ENCODE peak calls at places on chromosomes 2 and 18, in seven cellular contexts. W is OCI-LY7, H is neural progenitor cell, D is hepatocyte, R is MM.1S, Y is PC-3, A is HCT116. C is an unnamed sample.

GRCh38 chr2:241014764-241015163 is 16.3 kb downstream of the SNED1 start:
- DNase-seq in D (no peak), Y (no peak), W (no peak), H (no peak), A (no peak), R (no peak), C (no peak)

GRCh38 chr2:183284606-183285005 is 160.4 kb downstream of the NUP35 start:
- DNase-seq in W (no peak), H (no peak), D (no peak), A (no peak), R (no peak), Y (peak; percentile 88), C (peak; percentile 92)

GRCh38 chr2:238501311-238501710 is 74.6 kb downstream of the ASB1 start:
- DNase-seq in D (no peak), W (no peak), H (no peak), A (no peak), Y (no peak), R (no peak), C (no peak)

GRCh38 chr2:28348149-28348567 is 44.5 kb upstream of the FOSL2 start:
- DNase-seq in A (no peak), D (no peak), W (no peak), R (no peak), H (no peak), Y (no peak), C (no peak)

GRCh38 chr2:220858101-220858500 is 714.0 kb downstream of the EPHA4 start:
- DNase-seq in A (no peak), H (no peak), Y (peak; percentile 7), W (no peak), D (no peak), R (no peak), C (no peak)

GRCh38 chr18:650428-650858 is 7.0 kb upstream of the TYMS start:
- DNase-seq in R (peak; percentile 87), Y (no peak), W (peak; percentile 63), D (no peak), H (no peak), A (no peak), C (no peak)

GRCh38 chr2:126802774-126803421 is 95.8 kb upstream of the TEX51 start:
- DNase-seq in D (no peak), H (no peak), A (no peak), Y (no peak), R (no peak), W (no peak), C (no peak)

GRCh38 chr2:227186751-227187150 is 22.3 kb downstream of the COL4A3 start:
- DNase-seq in H (no peak), R (no peak), W (peak; percentile 10), A (no peak), Y (no peak), D (no peak), C (peak; percentile 38)

GRCh38 chr2:153057743-153058142 is 339.3 kb downstream of the ARL6IP6 start:
- DNase-seq in A (no peak), Y (no peak), R (no peak), D (no peak), W (no peak), H (no peak), C (no peak)

GRCh38 chr2:60808330-60808801 is 52.3 kb downstream of the PAPOLG start:
- DNase-seq in A (no peak), Y (no peak), R (no peak), D (no peak), W (no peak), H (no peak), C (no peak)

GRCh38 chr2:68719912-68720311 is 14.7 kb upstream of the ARHGAP25 start:
- DNase-seq in A (no peak), R (no peak), H (no peak), W (no peak), Y (no peak), D (no peak), C (no peak)

GRCh38 chr2:68716948-68717661 is 17.5 kb upstream of the ARHGAP25 start:
- DNase-seq in R (no peak), Y (no peak), W (no peak), A (no peak), D (no peak), H (no peak), C (no peak)

GRCh38 chr2:68714866-68715265 is 19.7 kb upstream of the ARHGAP25 start:
- DNase-seq in A (no peak), W (peak; percentile 87), D (no peak), R (peak; percentile 91), H (no peak), Y (no peak), C (peak; percentile 6)

GRCh38 chr2:68716539-68716938 is 18.1 kb upstream of the ARHGAP25 start:
- DNase-seq in R (no peak), W (no peak), D (no peak), H (no peak), A (no peak), Y (no peak), C (no peak)

GRCh38 chr2:68715353-68716041 is 19.1 kb upstream of the ARHGAP25 start:
- DNase-seq in A (peak; percentile 62), R (peak; percentile 91), Y (peak; percentile 86), W (peak; percentile 87), H (peak; percentile 83), D (peak; percentile 81), C (peak; percentile 63)
- H3K4me3 ChIP-seq in A (no peak overlapping the region), R (peak overlapping the region; percentile 48), Y (no peak overlapping the region), W (peak overlapping the region; percentile 51), H (no peak overlapping the region), D (no peak overlapping the region), C (no peak overlapping the region)

DNA sequence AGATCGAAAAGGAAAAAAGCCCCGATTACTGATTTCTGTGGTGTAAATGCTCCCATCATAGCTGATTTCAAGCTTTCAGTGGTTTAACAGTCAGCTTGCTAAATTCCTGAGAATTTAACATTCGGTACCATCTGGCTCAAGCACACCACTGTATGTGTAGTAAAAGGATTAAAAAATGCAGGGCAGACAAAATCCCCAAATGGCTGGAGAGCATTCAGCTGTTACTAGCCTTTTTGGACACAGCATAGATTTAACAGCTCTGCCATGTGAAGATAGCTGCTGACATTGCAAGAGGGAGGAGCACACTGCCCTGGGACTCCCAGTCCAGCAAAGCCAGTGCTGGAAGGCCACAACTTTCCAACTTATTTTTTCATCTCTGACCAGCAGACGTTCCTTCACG is 65.3 kb upstream of the RGPD5 start:
- DNase-seq in W (no peak), A (no peak), R (no peak), H (no peak), Y (no peak), D (no peak), C (peak; percentile 44)
- TF ChIP-seq EZH2phosphoT487 in W (no peak), A (no peak), R (no peak), H (no peak), Y (no peak), D (no peak), C (no peak)

GRCh38 chr2:189587771-189588170 is 7.2 kb upstream of the SLC40A1 start:
- DNase-seq in Y (no peak), R (no peak), H (no peak), D (no peak), A (no peak), W (no peak), C (no peak)
- H3K4me3 ChIP-seq in Y (no peak overlapping the region), R (no peak overlapping the region), H (no peak overlapping the region), D (no peak overlapping the region), A (no peak overlapping the region), W (no peak overlapping the region), C (no peak overlapping the region)

GRCh38 chr2:186540971-186541370 is 48.9 kb upstream of the ITGAV start:
- DNase-seq in Y (no peak), D (no peak), H (peak; percentile 11), R (no peak), W (no peak), A (no peak), C (peak; percentile 71)
- TF ChIP-seq EZH2phosphoT487 in Y (no peak), D (no peak), H (no peak), R (no peak), W (no peak), A (no peak), C (no peak)

GRCh38 chr18:55778731-55779460 is 190.9 kb upstream of the TCF4 start:
- DNase-seq in D (no peak), H (peak; percentile 59), W (no peak), Y (no peak), A (no peak), R (peak; percentile 44), C (peak; percentile 12)
- H3K4me3 ChIP-seq in D (peak overlapping the region; percentile 48), H (peak overlapping the region; percentile 49), W (peak overlapping the region; percentile 63), Y (no peak overlapping the region), A (no peak overlapping the region), R (peak overlapping the region; percentile 69), C (peak overlapping the region; percentile 75)

DNA sequence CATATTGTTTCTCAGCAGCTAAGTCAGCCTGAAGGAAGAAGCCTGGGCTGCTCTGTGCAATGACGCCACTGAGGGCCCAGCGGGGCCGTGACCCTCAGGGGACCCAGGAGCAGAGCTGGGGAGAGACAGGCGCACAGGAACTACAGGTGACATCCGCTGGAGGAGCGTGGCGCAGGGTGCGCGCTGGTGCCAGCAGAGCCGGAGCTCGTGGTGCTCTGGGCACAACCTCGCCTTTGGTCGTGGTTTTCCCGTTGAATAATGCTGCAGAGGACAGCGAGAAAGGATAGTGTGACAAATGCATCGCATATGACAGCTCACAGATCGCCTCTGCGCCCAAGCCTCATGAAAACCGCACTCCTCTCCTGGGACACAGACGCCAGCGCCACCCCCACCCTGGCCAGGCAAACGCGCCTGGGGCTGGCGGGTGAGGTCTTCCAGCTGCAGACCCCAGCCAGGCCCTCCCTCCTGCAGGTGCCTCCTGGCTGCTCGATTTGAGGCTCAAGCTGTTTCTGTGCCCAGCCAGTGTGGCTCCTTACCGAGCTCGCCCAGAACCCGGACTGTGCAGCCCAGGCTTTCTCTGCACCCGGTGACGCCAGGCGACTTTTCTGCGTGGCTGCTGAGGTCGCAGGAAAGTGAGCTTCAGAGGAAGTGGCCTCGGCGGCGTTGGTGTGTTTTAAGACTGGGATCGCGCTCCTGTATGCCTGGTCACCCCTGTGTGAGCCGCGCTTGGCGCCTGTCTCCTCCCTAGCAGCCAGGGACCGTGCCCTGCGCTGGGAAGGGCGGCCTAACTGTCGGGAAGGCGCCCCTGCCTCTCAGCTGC is 583.1 kb upstream of the HS6ST1 start:
- DNase-seq in D (no peak), W (no peak), A (no peak), H (no peak), Y (no peak), R (no peak), C (no peak)
- TF ChIP-seq EZH2phosphoT487 in D (no peak), W (no peak), A (no peak), H (no peak), Y (no peak), R (no peak), C (no peak)

C was measured in GM23248.